ENCODE peak calls at places on chromosomes 12 and 14, in seven cellular contexts. B, K, G, C, V, T and Z are unnamed samples. For H3K9me3, the result is how much of the 10 kb centered on the place peaks cover.

GRCh38 chr12:64010069-64010686 is 165.7 kb downstream of the SRGAP1 start:
- DNase-seq in B (no peak), K (no peak), G (no peak), C (peak), V (no peak), T (no peak), Z (no peak)

GRCh38 chr12:7091171-7091570 is 1.1 kb downstream of the C1R start:
- DNase-seq in B (no peak), K (no peak), G (no peak), C (no peak), V (no peak), T (no peak), Z (peak)

GRCh38 chr14:80567905-80568512 is 356.7 kb upstream of the DIO2 start:
- DNase-seq in B (no peak), K (peak), G (no peak), C (no peak), V (no peak), T (no peak), Z (no peak)

GRCh38 chr12:104458645-104459555 is 2.2 kb downstream of the CHST11 start:
- DNase-seq in B (no peak), K (no peak), G (no peak), C (no peak), V (no peak), T (peak), Z (no peak)

GRCh38 chr14:68466491-68466977 is 326.3 kb downstream of the ZFP36L1 start:
- DNase-seq in B (no peak), K (peak), G (no peak), C (peak), V (no peak), T (no peak), Z (no peak)

GRCh38 chr12:89343127-89343526 is 9.2 kb downstream of the DUSP6 start:
- DNase-seq in B (no peak), K (no peak), G (no peak), C (no peak), V (no peak), T (no peak), Z (no peak)

GRCh38 chr12:43835656-43836454 is at the start of gene TMEM117:
- DNase-seq in B (peak), K (no peak), G (no peak), C (peak), V (peak), T (peak), Z (peak)

GRCh38 chr12:118036672-118037411 is 20.3 kb downstream of the RFC5 start:
- DNase-seq in B (no peak), K (no peak), G (no peak), C (no peak), V (no peak), T (no peak), Z (no peak)

GRCh38 chr12:3236345-3237153 is 159.4 kb downstream of the TSPAN9 start:
- DNase-seq in B (no peak), K (peak), G (no peak), C (peak), V (no peak), T (no peak), Z (no peak)

GRCh38 chr12:72323881-72324280 is 51.7 kb downstream of the TRHDE start:
- DNase-seq in B (no peak), K (no peak), G (no peak), C (no peak), V (no peak), T (no peak), Z (no peak)

GRCh38 chr12:62313727-62314380 is 53.6 kb downstream of the USP15 start:
- DNase-seq in B (no peak), K (no peak), G (no peak), C (no peak), V (no peak), T (no peak), Z (no peak)

DNA sequence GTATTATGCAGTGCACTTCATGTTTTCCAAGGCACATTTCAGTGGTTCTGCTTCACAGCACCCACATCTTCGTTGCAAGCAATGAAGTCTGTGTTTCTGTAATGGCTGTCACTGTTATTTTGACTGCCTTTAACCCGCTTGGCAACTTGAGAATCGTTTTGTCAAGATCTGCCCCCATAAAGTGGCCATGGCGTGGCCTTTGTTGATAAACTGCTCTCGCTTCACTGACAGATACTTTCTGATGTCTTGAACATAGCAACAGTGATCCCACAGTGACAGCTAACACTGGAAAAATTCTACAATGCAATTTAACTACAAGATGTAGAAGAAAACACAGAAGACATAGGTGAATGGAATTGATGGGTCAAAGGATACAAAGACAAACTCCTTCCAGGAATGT is 184.2 kb downstream of the KLHL28 start:
- DNase-seq in B (no peak), K (no peak), G (no peak), C (no peak), V (no peak), T (no peak), Z (no peak)
- TF ChIP-seq POLR2AphosphoS5 in B (no peak), K (no peak), G (no peak), C (no peak), V (no peak), T (no peak), Z (no peak)

GRCh38 chr12:48615681-48616080 is 45.8 kb upstream of the LALBA start:
- DNase-seq in B (no peak), K (peak), G (no peak), C (no peak), V (no peak), T (no peak), Z (no peak)
- TF ChIP-seq POLR2A in B (no peak), K (no peak), G (no peak), C (no peak), V (no peak), T (no peak), Z (no peak)

GRCh38 chr12:30396576-30396975 is 299.1 kb downstream of the IPO8 start:
- DNase-seq in B (no peak), K (no peak), G (no peak), C (no peak), V (no peak), T (no peak), Z (no peak)
- H3K9me3 ChIP-seq in B (under half), K (under half), G (half or more), C (half or more), V (under half), T (under half), Z (under half)

GRCh38 chr12:95605087-95605486 is 53.8 kb upstream of the USP44 start:
- DNase-seq in B (no peak), K (no peak), G (no peak), C (no peak), V (no peak), T (no peak), Z (no peak)
- TF ChIP-seq POLR2AphosphoS5 in B (no peak), K (no peak), G (no peak), C (no peak), V (no peak), T (no peak), Z (no peak)

GRCh38 chr12:47207829-47208248 is 128.1 kb upstream of the AMIGO2 start:
- DNase-seq in B (no peak), K (no peak), G (no peak), C (no peak), V (no peak), T (no peak), Z (no peak)

GRCh38 chr12:47209014-47209413 is 129.3 kb upstream of the AMIGO2 start:
- DNase-seq in B (no peak), K (no peak), G (no peak), C (no peak), V (no peak), T (no peak), Z (no peak)

GRCh38 chr12:47206450-47206830 is 126.7 kb upstream of the AMIGO2 start:
- DNase-seq in B (no peak), K (no peak), G (no peak), C (no peak), V (no peak), T (no peak), Z (no peak)

GRCh38 chr12:47207005-47207717 is 127.4 kb upstream of the AMIGO2 start:
- DNase-seq in B (no peak), K (no peak), G (no peak), C (no peak), V (no peak), T (peak), Z (no peak)

DNA sequence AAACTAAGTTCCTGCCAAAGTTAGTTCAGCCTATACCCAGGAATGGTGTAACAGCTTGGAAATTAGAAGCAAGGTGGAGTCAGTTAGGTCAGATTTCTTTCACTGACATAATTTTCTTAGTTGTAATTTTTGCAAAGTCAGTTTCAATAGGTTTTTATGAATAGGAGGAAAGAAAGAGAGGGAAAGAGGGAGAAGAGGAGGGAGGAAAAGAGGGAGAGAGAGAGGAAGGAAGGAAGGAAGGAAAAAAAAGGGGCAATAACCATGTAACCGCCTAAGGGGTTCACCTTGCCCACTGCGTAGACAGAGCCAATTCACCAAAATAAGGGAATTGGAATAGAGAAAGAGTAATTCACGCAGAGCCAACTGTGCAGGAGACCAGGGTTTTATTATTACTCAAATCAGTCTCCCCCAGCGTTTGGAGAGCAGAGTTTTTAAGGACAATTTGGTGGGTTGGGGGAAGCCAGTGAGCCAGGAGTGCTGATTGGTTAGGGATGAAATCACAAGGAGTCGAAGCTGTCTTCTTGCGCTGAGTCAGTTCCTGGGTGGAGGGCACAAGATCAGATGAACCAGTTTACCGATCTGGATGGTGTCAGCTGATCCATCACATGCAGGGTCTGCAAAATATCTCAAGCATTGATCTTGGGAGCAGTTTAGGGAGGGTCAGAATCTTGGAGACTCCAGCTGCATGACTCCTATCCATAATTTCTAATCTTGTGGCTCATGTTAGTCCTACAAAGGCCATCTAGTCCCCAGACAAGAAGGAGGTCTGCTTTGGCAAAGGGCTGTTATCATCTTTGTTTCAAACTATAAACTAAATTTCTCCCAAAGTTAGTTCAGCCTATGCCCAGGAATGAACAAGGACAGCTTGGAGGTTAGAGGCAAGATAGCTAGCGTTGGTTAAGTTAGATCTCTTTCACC is 126.0 kb upstream of the AMIGO2 start:
- DNase-seq in B (no peak), K (no peak), G (no peak), C (no peak), V (no peak), T (no peak), Z (no peak)
- TF ChIP-seq POLR2A in B (no peak), K (no peak), G (no peak), C (no peak), V (no peak), T (no peak), Z (no peak)

DNA sequence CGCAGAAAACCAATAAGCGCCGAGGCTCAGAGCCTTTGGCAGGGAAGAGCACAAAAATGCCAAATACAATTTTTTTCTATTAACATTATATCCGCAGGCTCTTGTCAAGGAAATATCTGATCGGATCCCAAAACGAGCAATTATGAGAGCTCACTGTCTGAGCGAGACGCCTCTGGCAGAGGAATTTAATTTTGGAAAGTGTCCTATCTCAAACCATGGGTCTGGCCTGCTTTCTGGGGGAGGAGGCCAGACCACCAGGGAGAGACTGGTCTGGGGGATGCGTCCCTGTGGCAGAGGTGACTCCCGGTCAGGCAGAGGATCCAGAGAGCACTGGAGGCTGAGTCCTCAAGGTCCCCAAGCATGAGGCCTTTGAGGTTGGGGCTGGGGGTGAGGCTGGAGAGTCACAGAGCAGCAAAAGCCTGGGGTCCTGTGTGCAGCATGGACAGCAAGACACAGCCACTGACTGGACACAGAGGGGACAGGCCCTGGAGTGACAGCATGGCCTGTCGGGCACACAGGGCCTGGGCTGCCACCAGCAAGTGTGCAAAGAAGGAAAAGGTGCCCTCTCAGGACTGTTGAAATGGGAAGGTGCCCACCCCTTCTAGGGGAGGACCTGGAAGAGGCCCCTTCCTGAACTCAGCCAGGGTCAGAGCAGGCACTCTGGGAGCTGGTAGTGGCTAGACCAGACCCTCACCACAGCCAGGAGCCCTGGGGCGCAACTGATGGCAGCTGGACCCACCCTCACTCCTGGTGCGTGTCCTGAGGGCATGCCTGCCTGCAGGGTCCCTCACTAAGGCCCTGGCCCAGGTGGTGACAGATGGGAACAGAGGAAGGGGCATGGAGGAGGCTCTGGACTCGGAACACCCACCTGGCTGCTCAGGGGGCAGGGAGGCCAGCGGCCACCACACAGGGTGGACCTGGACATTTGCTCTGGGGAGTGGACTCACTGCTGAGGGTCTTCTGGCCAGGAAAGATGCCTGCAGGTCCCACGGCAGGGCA is 342.5 kb upstream of the SFSWAP start:
- DNase-seq in B (peak), K (no peak), G (no peak), C (no peak), V (no peak), T (peak), Z (peak)
- H3K9me3 ChIP-seq in B (under half), K (under half), G (under half), C (under half), V (under half), T (under half), Z (under half)

DNA sequence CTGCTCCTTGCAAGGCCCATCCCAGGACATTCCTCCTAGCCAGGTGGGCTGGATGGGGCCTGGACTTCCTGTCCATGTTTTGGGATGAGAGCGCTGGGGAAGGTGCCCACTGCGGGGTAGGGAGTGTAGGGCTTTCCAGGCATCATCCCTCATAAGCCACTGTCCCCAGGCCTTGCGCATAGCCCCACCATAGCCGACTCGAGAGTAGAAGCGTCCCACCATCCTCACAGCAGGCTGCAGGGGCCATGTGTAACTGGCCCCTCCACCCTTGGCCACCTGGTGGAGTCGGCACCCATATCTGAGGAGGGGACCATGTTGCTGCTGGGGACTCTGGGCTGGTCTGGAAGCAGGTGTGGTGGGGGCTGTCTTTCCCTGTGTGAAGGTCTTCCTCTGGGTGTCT is 30.5 kb downstream of the SH2B3 start:
- DNase-seq in B (no peak), K (no peak), G (no peak), C (no peak), V (no peak), T (no peak), Z (no peak)
- TF ChIP-seq POLR2AphosphoS5 in B (no peak), K (no peak), G (no peak), C (no peak), V (no peak), T (no peak), Z (no peak)

GRCh38 chr12:57241556-57242310 is 9.3 kb downstream of the STAC3 start:
- DNase-seq in B (peak), K (no peak), G (no peak), C (no peak), V (no peak), T (peak), Z (no peak)

GRCh38 chr12:57238854-57239554 is 9.5 kb downstream of the SHMT2 start:
- DNase-seq in B (peak), K (peak), G (no peak), C (peak), V (peak), T (peak), Z (peak)

GRCh38 chr12:57239587-57240068 is 10.1 kb downstream of the SHMT2 start:
- DNase-seq in B (no peak), K (no peak), G (no peak), C (no peak), V (no peak), T (no peak), Z (no peak)

GRCh38 chr12:57240926-57241555 is 9.9 kb downstream of the STAC3 start:
- DNase-seq in B (peak), K (no peak), G (no peak), C (no peak), V (no peak), T (peak), Z (no peak)

DNA sequence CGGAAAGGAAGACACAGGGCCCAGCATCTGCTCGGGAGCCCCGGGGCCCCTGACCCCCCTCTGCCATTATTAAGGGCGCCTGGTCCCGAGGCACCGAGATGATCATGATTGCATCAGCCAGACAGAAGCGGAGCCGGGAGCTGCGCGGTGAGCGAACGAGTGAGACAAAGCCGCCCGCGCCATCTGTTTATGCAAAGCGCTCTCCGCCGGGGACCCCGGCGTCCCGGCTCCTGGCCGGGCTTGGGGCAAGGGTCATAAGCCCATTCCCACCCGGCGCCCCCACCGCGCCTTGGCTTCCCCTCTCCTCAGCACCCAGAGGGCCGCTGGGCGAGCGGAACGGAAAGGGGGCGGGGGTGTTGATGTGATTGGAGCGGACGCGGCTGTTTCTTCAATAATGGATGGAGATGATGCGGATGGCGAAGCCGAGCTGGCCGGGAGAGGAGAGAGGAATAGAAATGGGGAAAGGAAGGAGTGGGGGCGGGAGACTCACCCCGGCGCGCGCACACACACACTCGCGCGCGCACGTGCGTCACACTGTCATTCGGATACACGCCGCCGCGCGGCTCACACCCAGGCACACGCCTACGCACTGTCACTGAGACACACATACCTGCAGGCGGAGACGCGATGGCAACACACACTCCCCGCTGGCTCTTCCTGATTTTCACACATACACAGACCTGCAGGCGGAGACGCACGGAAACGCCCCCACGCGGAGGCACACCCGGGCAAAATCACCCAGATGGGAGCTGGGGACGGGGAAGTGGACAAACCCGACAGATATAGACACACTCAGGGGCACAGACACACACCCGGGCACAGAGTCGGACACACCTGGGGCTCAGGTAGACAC is 10.7 kb downstream of the STAC3 start:
- DNase-seq in B (peak), K (peak), G (no peak), C (no peak), V (no peak), T (peak), Z (no peak)
- TF ChIP-seq POLR2A in B (no peak), K (no peak), G (no peak), C (no peak), V (no peak), T (no peak), Z (no peak)

GRCh38 chr12:45276154-45276553 is 60.3 kb downstream of the ANO6 start:
- DNase-seq in B (no peak), K (no peak), G (no peak), C (no peak), V (no peak), T (no peak), Z (no peak)

GRCh38 chr12:45282411-45282810 is 66.5 kb downstream of the ANO6 start:
- DNase-seq in B (no peak), K (no peak), G (no peak), C (no peak), V (no peak), T (no peak), Z (no peak)

GRCh38 chr12:45279916-45280547 is 64.1 kb downstream of the ANO6 start:
- DNase-seq in B (no peak), K (no peak), G (no peak), C (peak), V (no peak), T (no peak), Z (no peak)

GRCh38 chr12:45281994-45282393 is 66.1 kb downstream of the ANO6 start:
- DNase-seq in B (no peak), K (no peak), G (no peak), C (no peak), V (no peak), T (no peak), Z (no peak)

DNA sequence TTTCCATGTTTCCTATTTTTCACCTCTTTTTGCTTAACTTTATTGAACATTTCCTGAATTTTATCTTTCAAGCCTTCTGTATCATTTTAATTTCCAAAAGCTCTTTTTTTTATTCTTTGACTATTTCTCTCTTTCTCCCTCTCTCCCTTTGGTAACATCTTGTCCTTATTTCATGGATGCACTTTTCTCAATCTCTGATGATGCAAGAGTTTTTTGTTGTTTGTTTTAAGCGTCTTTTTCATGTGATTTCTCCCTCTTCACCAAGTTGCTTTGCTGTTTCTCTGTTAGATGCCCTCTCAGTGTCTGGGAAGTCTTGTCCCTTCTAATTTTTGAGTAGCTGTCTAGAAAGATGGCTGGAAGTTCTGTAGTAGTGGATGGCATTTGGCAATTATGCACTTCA is 62.6 kb downstream of the ANO6 start:
- DNase-seq in B (no peak), K (no peak), G (no peak), C (no peak), V (no peak), T (no peak), Z (no peak)
- H3K9me3 ChIP-seq in B (under half), K (under half), G (under half), C (under half), V (under half), T (under half), Z (under half)